ENCODE peak calls at places on chromosomes 16 and 17, in eight cellular contexts. Y, T, E, B, U, R, I and O are unnamed samples.

GRCh38 chr17:57406131-57406980 is 150.0 kb downstream of the MSI2 start:
- DNase-seq in Y (no peak), T (no peak), E (no peak), B (no peak), U (no peak), R (no peak), I (no peak), O (no peak)

GRCh38 chr17:71503710-71504471 is 616.9 kb upstream of the SOX9 start:
- DNase-seq in Y (no peak), T (no peak), E (no peak), B (no peak), U (no peak), R (no peak), I (no peak), O (no peak)

GRCh38 chr16:57316390-57317017 is 32.0 kb upstream of the PLLP start:
- DNase-seq in Y (no peak), T (peak), E (no peak), B (peak), U (peak), R (no peak), I (peak), O (no peak)

GRCh38 chr16:84976644-84977400 is 34.5 kb downstream of the ZDHHC7 start:
- DNase-seq in Y (no peak), T (peak), E (no peak), B (no peak), U (no peak), R (peak), I (peak), O (no peak)

GRCh38 chr17:68356520-68356919 is 65.2 kb downstream of the ARSG start:
- DNase-seq in Y (peak), T (no peak), E (no peak), B (no peak), U (no peak), R (peak), I (no peak), O (no peak)

GRCh38 chr17:81635973-81636504 is 873 bp downstream of the NPLOC4 start:
- DNase-seq in Y (no peak), T (no peak), E (no peak), B (no peak), U (no peak), R (no peak), I (no peak), O (no peak)

GRCh38 chr17:58527949-58528348 is 13.5 kb upstream of the MTMR4 start:
- DNase-seq in Y (no peak), T (no peak), E (no peak), B (no peak), U (no peak), R (no peak), I (peak), O (no peak)

GRCh38 chr17:42132941-42133340 is 10.3 kb downstream of the HSPB9 start:
- DNase-seq in Y (peak), T (no peak), E (no peak), B (no peak), U (no peak), R (peak), I (peak), O (no peak)

GRCh38 chr16:27228621-27229501 is 25.5 kb downstream of the KDM8 start:
- DNase-seq in Y (peak), T (no peak), E (no peak), B (no peak), U (no peak), R (no peak), I (no peak), O (no peak)

GRCh38 chr17:82569621-82570020 is 50.1 kb downstream of the FOXK2 start:
- DNase-seq in Y (no peak), T (no peak), E (no peak), B (no peak), U (no peak), R (no peak), I (no peak), O (no peak)

GRCh38 chr16:2964416-2965223 is 545 bp downstream of the KREMEN2 start:
- DNase-seq in Y (peak), T (no peak), E (peak), B (no peak), U (no peak), R (peak), I (no peak), O (no peak)

GRCh38 chr16:1705688-1706385 is at the start of gene MAPK8IP3:
- DNase-seq in Y (peak), T (peak), E (peak), B (peak), U (peak), R (peak), I (peak), O (peak)

GRCh38 chr16:49496656-49497055 is 123.1 kb downstream of the C16orf78 start:
- DNase-seq in Y (no peak), T (no peak), E (no peak), B (peak), U (peak), R (no peak), I (no peak), O (no peak)

GRCh38 chr17:70629902-70630301 is 460.6 kb downstream of the KCNJ2 start:
- DNase-seq in Y (no peak), T (no peak), E (no peak), B (no peak), U (no peak), R (no peak), I (no peak), O (no peak)

GRCh38 chr16:66988197-66988788 is at the start of gene CES4A:
- DNase-seq in Y (no peak), T (peak), E (no peak), B (no peak), U (no peak), R (no peak), I (peak), O (no peak)

GRCh38 chr17:67959510-67959909 is 36.8 kb downstream of the C17orf58 start:
- DNase-seq in Y (no peak), T (no peak), E (no peak), B (no peak), U (no peak), R (peak), I (no peak), O (no peak)

GRCh38 chr16:2040450-2041105 is 7.1 kb downstream of the NTHL1 start:
- DNase-seq in Y (no peak), T (no peak), E (no peak), B (no peak), U (no peak), R (no peak), I (no peak), O (no peak)

GRCh38 chr17:17510456-17511292 is 14.5 kb upstream of the RASD1 start:
- DNase-seq in Y (peak), T (no peak), E (no peak), B (no peak), U (no peak), R (no peak), I (no peak), O (no peak)

GRCh38 chr16:84932691-84933090 is 78.6 kb downstream of the ZDHHC7 start:
- DNase-seq in Y (no peak), T (no peak), E (no peak), B (no peak), U (no peak), R (no peak), I (no peak), O (no peak)

GRCh38 chr17:59355695-59356323 is 24.4 kb downstream of the YPEL2 start:
- DNase-seq in Y (no peak), T (peak), E (no peak), B (no peak), U (no peak), R (no peak), I (no peak), O (no peak)

GRCh38 chr17:66779186-66779585 is 55.7 kb upstream of the CACNG5 start:
- DNase-seq in Y (no peak), T (no peak), E (no peak), B (no peak), U (no peak), R (no peak), I (no peak), O (no peak)

GRCh38 chr16:86723699-86724098 is 145.3 kb downstream of the FOXL1 start:
- DNase-seq in Y (no peak), T (no peak), E (peak), B (no peak), U (no peak), R (no peak), I (no peak), O (no peak)

GRCh38 chr17:64315032-64315490 is 52.0 kb upstream of the TEX2 start:
- DNase-seq in Y (no peak), T (peak), E (no peak), B (peak), U (peak), R (peak), I (peak), O (no peak)

GRCh38 chr17:51120357-51120738 is 320 bp downstream of the SPAG9 start:
- DNase-seq in Y (no peak), T (peak), E (peak), B (peak), U (no peak), R (peak), I (peak), O (no peak)

GRCh38 chr17:72724375-72724774 is 368.1 kb downstream of the SLC39A11 start:
- DNase-seq in Y (no peak), T (no peak), E (no peak), B (no peak), U (no peak), R (no peak), I (no peak), O (no peak)

GRCh38 chr17:19904412-19904811 is 36.7 kb upstream of the ULK2 start:
- DNase-seq in Y (no peak), T (no peak), E (no peak), B (no peak), U (no peak), R (no peak), I (no peak), O (no peak)

GRCh38 chr17:78307887-78308633 is 51.8 kb downstream of the SOCS3 start:
- DNase-seq in Y (no peak), T (no peak), E (peak), B (no peak), U (no peak), R (no peak), I (peak), O (no peak)

GRCh38 chr17:10384175-10384574 is 11.4 kb upstream of the MYH13 start:
- DNase-seq in Y (no peak), T (no peak), E (no peak), B (no peak), U (no peak), R (no peak), I (no peak), O (no peak)

GRCh38 chr17:49845210-49845782 is 2.6 kb downstream of the TAC4 start:
- DNase-seq in Y (no peak), T (no peak), E (no peak), B (no peak), U (no peak), R (no peak), I (peak), O (no peak)

GRCh38 chr17:48441231-48441711 is 11.3 kb upstream of the SKAP1 start:
- DNase-seq in Y (peak), T (no peak), E (no peak), B (no peak), U (no peak), R (no peak), I (no peak), O (no peak)

GRCh38 chr17:34503804-34504203 is 75.6 kb upstream of the TMEM132E start:
- DNase-seq in Y (no peak), T (no peak), E (no peak), B (no peak), U (no peak), R (peak), I (peak), O (no peak)

GRCh38 chr16:72927199-72928088 is 120.5 kb downstream of the ZFHX3 start:
- DNase-seq in Y (peak), T (no peak), E (no peak), B (no peak), U (no peak), R (peak), I (no peak), O (no peak)

GRCh38 chr17:9239260-9239820 is 218.0 kb downstream of the NTN1 start:
- DNase-seq in Y (no peak), T (no peak), E (no peak), B (no peak), U (no peak), R (peak), I (peak), O (no peak)

GRCh38 chr16:70396209-70396904 is 42.5 kb downstream of the ST3GAL2 start:
- DNase-seq in Y (peak), T (no peak), E (peak), B (no peak), U (no peak), R (no peak), I (no peak), O (no peak)

GRCh38 chr17:43994272-43995149 is 9.9 kb upstream of the NAGS start:
- DNase-seq in Y (peak), T (peak), E (peak), B (no peak), U (peak), R (peak), I (peak), O (no peak)

GRCh38 chr16:11851301-11852091 is at the start of gene RSL1D1:
- DNase-seq in Y (peak), T (peak), E (peak), B (peak), U (peak), R (peak), I (peak), O (peak)
- TF ChIP-seq POLR2A in Y (peak), T (peak), E (peak), B (no peak), U (peak), R (peak), I (peak), O (peak)

GRCh38 chr16:89152831-89153700 is 18.5 kb upstream of the CDH15 start:
- DNase-seq in Y (peak), T (no peak), E (no peak), B (no peak), U (no peak), R (no peak), I (no peak), O (no peak)
- TF ChIP-seq POLR2A in Y (no peak), T (no peak), E (no peak), B (no peak), U (no peak), R (no peak), I (no peak), O (no peak)

DNA sequence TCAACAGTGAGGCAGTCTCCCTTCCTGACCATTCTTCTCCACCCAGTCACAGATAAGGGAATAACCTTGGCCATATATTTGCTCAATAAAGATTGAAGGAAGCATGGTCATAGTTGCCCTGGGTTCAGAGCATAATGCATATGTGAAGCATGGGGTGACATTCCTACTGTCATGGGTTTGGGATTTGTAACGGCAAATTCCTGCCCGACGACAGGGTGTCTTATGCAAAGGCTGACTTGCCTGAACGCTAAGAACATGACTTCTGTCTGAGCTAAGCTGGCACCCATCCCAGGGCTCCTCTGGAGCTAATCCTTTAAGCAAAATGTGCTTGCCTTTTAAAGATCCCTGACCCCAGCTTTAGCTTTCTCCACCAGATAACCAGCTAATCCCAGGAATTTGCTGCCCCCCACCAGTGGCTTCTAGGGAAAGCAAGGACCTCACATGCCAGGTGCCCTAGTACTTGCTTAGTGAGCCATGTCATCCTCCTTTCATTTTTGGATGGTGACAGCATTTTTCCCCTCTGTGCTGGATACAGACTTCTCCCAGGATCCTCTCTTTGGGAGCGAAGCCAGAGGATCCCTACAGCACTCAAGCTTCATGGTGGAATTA is 11.7 kb downstream of the SLC7A6OS start:
- DNase-seq in Y (no peak), T (no peak), E (no peak), B (peak), U (peak), R (no peak), I (peak), O (no peak)
- TF ChIP-seq POLR2A in Y (no peak), T (no peak), E (peak), B (no peak), U (no peak), R (no peak), I (no peak), O (no peak)

GRCh38 chr17:55420776-55421178 is 858 bp downstream of the MMD start:
- DNase-seq in Y (peak), T (peak), E (peak), B (peak), U (peak), R (peak), I (peak), O (no peak)

GRCh38 chr17:55423535-55423934 is 1.9 kb upstream of the MMD start:
- DNase-seq in Y (no peak), T (no peak), E (no peak), B (no peak), U (no peak), R (no peak), I (no peak), O (no peak)

GRCh38 chr17:55418369-55419268 is 3.0 kb downstream of the MMD start:
- DNase-seq in Y (no peak), T (no peak), E (no peak), B (no peak), U (no peak), R (no peak), I (no peak), O (no peak)

GRCh38 chr17:55420067-55420775 is 1.4 kb downstream of the MMD start:
- DNase-seq in Y (peak), T (no peak), E (no peak), B (no peak), U (no peak), R (no peak), I (no peak), O (no peak)

DNA sequence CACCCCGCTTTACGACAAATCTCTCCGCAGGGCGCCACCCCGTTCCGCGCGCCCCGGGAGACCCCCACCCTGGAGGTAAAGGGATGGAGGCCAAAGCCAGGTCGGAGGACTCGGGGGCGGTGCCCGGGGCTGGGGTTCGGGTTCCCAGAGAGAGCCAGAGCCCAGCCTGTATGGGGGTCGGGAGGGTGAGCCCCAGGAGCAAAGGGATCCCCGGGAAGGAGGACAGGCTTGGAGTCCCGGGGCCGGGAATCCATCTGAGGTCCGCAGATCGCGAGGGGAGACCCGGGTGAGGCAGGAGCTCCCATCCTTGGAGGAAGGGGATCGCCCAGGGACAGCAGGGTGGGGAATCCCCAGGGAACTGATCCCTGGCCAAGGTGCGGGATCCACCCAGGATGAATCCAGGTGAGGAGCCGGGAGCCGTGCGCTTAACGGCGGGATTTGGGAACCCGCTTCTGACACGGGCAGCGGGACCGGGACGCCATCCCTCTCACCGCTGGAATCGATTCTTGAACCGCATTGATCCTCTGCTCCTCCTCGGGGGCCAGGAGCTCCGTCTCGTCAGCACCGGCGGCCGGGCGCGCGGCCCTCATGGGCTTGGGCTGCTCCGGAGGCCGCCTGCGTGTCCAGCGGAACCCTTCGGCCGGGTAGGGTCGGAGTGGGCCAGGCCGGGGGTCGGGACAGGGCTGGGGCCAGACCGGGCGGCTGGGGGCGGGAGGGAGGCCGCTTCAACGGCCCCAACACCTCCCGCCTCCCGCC is at the start of gene MMD:
- DNase-seq in Y (no peak), T (no peak), E (peak), B (no peak), U (peak), R (peak), I (peak), O (no peak)
- TF ChIP-seq POLR2A in Y (no peak), T (peak), E (peak), B (no peak), U (no peak), R (peak), I (no peak), O (no peak)

DNA sequence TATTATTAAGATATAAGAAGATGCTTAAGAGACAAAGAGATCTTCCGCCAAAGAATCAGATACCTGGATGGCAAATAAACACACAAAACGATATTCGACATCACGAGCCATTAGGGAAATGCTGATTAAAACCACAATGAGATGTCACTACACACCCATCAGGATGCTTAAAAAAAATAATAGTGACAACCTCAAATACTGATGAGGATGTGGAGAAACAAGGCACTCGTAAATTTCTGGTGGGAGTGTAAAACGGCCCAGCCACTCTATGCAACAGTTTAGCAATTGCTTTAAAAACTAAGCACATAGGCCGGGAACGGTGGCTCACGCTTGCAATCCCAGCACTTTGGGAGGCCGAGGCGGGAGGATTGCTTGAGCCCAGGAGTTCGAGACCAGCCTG is 39.4 kb downstream of the TBC1D16 start:
- DNase-seq in Y (peak), T (no peak), E (no peak), B (no peak), U (no peak), R (no peak), I (no peak), O (no peak)
- TF ChIP-seq POLR2A in Y (no peak), T (no peak), E (no peak), B (no peak), U (no peak), R (no peak), I (no peak), O (no peak)

GRCh38 chr16:29804455-29805231 is 1.7 kb upstream of the MAZ start:
- DNase-seq in Y (peak), T (peak), E (peak), B (no peak), U (no peak), R (peak), I (peak), O (no peak)
- TF ChIP-seq POLR2A in Y (peak), T (no peak), E (no peak), B (no peak), U (no peak), R (no peak), I (no peak), O (no peak)

DNA sequence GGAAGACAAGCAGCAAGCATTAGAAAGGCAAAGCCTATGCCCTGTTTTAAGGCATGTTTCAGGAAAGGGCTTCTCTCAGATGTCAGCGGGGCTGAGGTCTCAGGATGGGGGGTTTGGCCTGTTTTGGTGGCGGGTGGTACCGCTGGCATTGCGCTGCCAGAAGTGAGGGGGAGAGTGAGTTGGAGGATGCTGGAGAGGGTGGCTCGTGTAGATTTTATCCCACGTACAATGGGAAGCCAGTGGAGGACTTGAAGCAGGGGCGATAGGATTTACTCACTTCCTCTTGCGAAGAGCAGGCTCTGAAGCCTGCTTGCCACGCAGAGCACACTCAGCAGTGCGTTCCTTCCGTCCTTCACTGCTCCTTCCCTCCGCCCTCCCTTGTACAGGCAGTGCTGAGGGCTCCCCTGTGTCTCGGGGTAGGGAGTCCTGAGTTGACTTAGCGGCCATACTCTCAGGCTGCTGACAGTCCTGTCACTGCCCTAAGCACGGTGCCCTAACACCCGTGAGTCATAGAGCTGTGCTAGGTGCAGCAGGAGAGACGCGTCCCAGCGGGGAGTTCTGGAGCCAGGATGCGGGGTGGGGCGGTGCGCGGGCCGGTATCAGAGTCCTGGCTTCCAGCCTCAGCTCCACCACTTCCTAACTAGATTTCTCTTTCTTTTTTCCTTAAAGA is 113.1 kb downstream of the SNX29 start:
- DNase-seq in Y (peak), T (no peak), E (peak), B (peak), U (peak), R (peak), I (peak), O (no peak)
- TF ChIP-seq POLR2A in Y (no peak), T (no peak), E (no peak), B (no peak), U (no peak), R (no peak), I (no peak), O (no peak)